ENCODE peak calls at places on chromosomes 3 and 15, in eight cellular contexts. H is adrenal gland; A is endothelial cell of umbilical vein; K is brain microvascular endothelial cell; J is coronary artery; R is CD4-positive, alpha-beta T cell; Z is body of pancreas; D is spleen. W is an unnamed sample.

GRCh38 chr3:97680210-97680609 is 84.3 kb upstream of the ARL6 start:
- DNase-seq in H (no peak), A (no peak), K (no peak), J (no peak), R (no peak), Z (no peak), D (no peak), W (no peak)

GRCh38 chr3:70138606-70139005 is 139.1 kb downstream of the SAMMSON start:
- DNase-seq in H (no peak), A (no peak), K (no peak), J (no peak), R (no peak), Z (no peak), D (no peak), W (no peak)

GRCh38 chr15:100759116-100759515 is 120.5 kb upstream of the ALDH1A3 start:
- DNase-seq in H (no peak), A (peak), K (no peak), J (no peak), R (no peak), Z (no peak), D (no peak), W (no peak)

GRCh38 chr3:41601404-41601987 is 360.4 kb downstream of the ULK4 start:
- DNase-seq in H (no peak), A (no peak), K (peak), J (no peak), R (no peak), Z (no peak), D (no peak), W (no peak)

GRCh38 chr3:136377499-136377898 is 127.4 kb downstream of the PCCB start:
- DNase-seq in H (no peak), A (no peak), K (no peak), J (no peak), R (no peak), Z (no peak), D (no peak), W (no peak)

GRCh38 chr15:40852529-40852928 is 8.7 kb downstream of the SPINT1 start:
- DNase-seq in H (no peak), A (no peak), K (no peak), J (no peak), R (no peak), Z (no peak), D (no peak), W (no peak)

GRCh38 chr3:72549819-72550581 is 298.2 kb downstream of the SHQ1 start:
- DNase-seq in H (no peak), A (no peak), K (no peak), J (no peak), R (no peak), Z (no peak), D (no peak), W (no peak)

GRCh38 chr3:175564335-175564734 is 705.2 kb downstream of the NAALADL2 start:
- DNase-seq in H (no peak), A (no peak), K (no peak), J (no peak), R (no peak), Z (no peak), D (no peak), W (no peak)

GRCh38 chr15:41544650-41545015 is 576 bp upstream of the RPAP1 start:
- DNase-seq in H (peak), A (no peak), K (no peak), J (no peak), R (no peak), Z (peak), D (peak), W (no peak)

GRCh38 chr3:25783661-25784512 is 644 bp upstream of the NGLY1 start:
- DNase-seq in H (peak), A (peak), K (peak), J (peak), R (no peak), Z (peak), D (peak), W (peak)

GRCh38 chr3:180183346-180183745 is 146.6 kb upstream of the PEX5L start:
- DNase-seq in H (no peak), A (no peak), K (no peak), J (no peak), R (no peak), Z (no peak), D (no peak), W (no peak)

GRCh38 chr3:69304396-69304795 is 81.5 kb downstream of the FRMD4B start:
- DNase-seq in H (no peak), A (no peak), K (no peak), J (no peak), R (no peak), Z (no peak), D (no peak), W (no peak)

GRCh38 chr3:113212155-113212844 is 943 bp downstream of the BOC start:
- DNase-seq in H (no peak), A (peak), K (no peak), J (no peak), R (no peak), Z (peak), D (no peak), W (no peak)

GRCh38 chr3:150454085-150454484 is 46.0 kb downstream of the TSC22D2 start:
- DNase-seq in H (no peak), A (no peak), K (no peak), J (no peak), R (no peak), Z (no peak), D (no peak), W (no peak)

GRCh38 chr3:155242342-155242741 is 51.1 kb downstream of the STRIT1 start:
- DNase-seq in H (no peak), A (no peak), K (no peak), J (no peak), R (no peak), Z (no peak), D (no peak), W (no peak)

GRCh38 chr15:100918690-100919480 is at the start of gene LRRK1:
- DNase-seq in H (peak), A (peak), K (peak), J (peak), R (no peak), Z (peak), D (peak), W (peak)

GRCh38 chr15:40902605-40903561 is 8.6 kb downstream of the VPS18 start:
- DNase-seq in H (peak), A (no peak), K (no peak), J (no peak), R (no peak), Z (no peak), D (peak), W (no peak)

GRCh38 chr15:85725019-85725418 is 69.7 kb downstream of the KLHL25 start:
- DNase-seq in H (no peak), A (no peak), K (peak), J (no peak), R (no peak), Z (no peak), D (no peak), W (no peak)

GRCh38 chr15:45729146-45729545 is 94.3 kb downstream of the SQOR start:
- DNase-seq in H (no peak), A (no peak), K (no peak), J (no peak), R (no peak), Z (no peak), D (no peak), W (peak)

GRCh38 chr15:63046927-63047760 is 4.6 kb downstream of the TPM1 start:
- DNase-seq in H (no peak), A (peak), K (no peak), J (no peak), R (no peak), Z (peak), D (no peak), W (no peak)

GRCh38 chr3:139109271-139109670 is 64.6 kb upstream of the PRR23C start:
- DNase-seq in H (no peak), A (no peak), K (no peak), J (peak), R (no peak), Z (no peak), D (no peak), W (no peak)

GRCh38 chr15:71116366-71116765 is 1.1 kb downstream of the THSD4 start:
- DNase-seq in H (no peak), A (no peak), K (peak), J (no peak), R (no peak), Z (no peak), D (no peak), W (peak)

GRCh38 chr15:63593705-63594671 is 3.2 kb upstream of the FBXL22 start:
- DNase-seq in H (no peak), A (no peak), K (no peak), J (no peak), R (no peak), Z (no peak), D (no peak), W (no peak)

GRCh38 chr3:194104041-194104751 is 31.8 kb upstream of the HES1 start:
- DNase-seq in H (no peak), A (no peak), K (no peak), J (no peak), R (no peak), Z (no peak), D (peak), W (no peak)

GRCh38 chr3:182315313-182315712 is 478.0 kb upstream of the ATP11B start:
- DNase-seq in H (no peak), A (no peak), K (no peak), J (no peak), R (no peak), Z (no peak), D (no peak), W (no peak)

GRCh38 chr3:89079944-89080343 is 27.5 kb upstream of the EPHA3 start:
- DNase-seq in H (no peak), A (no peak), K (no peak), J (no peak), R (no peak), Z (no peak), D (no peak), W (no peak)

GRCh38 chr3:72445827-72446405 is 402.3 kb downstream of the SHQ1 start:
- DNase-seq in H (no peak), A (peak), K (no peak), J (no peak), R (no peak), Z (no peak), D (no peak), W (no peak)

GRCh38 chr3:151976211-151977050 is 103.0 kb downstream of the SUCNR1 start:
- DNase-seq in H (no peak), A (peak), K (peak), J (no peak), R (no peak), Z (no peak), D (no peak), W (peak)

GRCh38 chr3:14789221-14789620 is 29.5 kb upstream of the FGD5 start:
- DNase-seq in H (no peak), A (no peak), K (no peak), J (peak), R (no peak), Z (no peak), D (peak), W (no peak)

GRCh38 chr3:63279000-63279366 is 875 bp downstream of the SYNPR start:
- DNase-seq in H (no peak), A (no peak), K (no peak), J (no peak), R (no peak), Z (no peak), D (no peak), W (no peak)

GRCh38 chr15:39860200-39860599 is 59.9 kb downstream of the GPR176 start:
- DNase-seq in H (no peak), A (no peak), K (no peak), J (no peak), R (no peak), Z (no peak), D (no peak), W (no peak)

GRCh38 chr3:102143536-102143935 is 291.3 kb upstream of the ZPLD1 start:
- DNase-seq in H (no peak), A (no peak), K (no peak), J (no peak), R (no peak), Z (no peak), D (no peak), W (no peak)
- H3K27ac ChIP-seq in H (no peak), A (no peak), K (no peak), J (no peak), R (no peak), Z (no peak), D (no peak), W (no peak)

GRCh38 chr15:44298878-44299277 is 10.4 kb downstream of the GOLM2 start:
- DNase-seq in H (no peak), A (no peak), K (no peak), J (no peak), R (no peak), Z (no peak), D (no peak), W (peak)
- TF ChIP-seq CTCF in H (no peak), A (peak), K (peak), J (no peak), R (no peak), Z (no peak), D (peak), W (no peak)

GRCh38 chr15:98650871-98651481 is 2.6 kb downstream of the IGF1R start:
- DNase-seq in H (peak), A (peak), K (no peak), J (no peak), R (peak), Z (peak), D (no peak), W (no peak)
- H3K27ac ChIP-seq in H (peak), A (no peak), K (peak), J (peak), R (peak), Z (peak), D (peak), W (peak)

GRCh38 chr3:37996785-37997301 is 6.3 kb downstream of the VILL start:
- DNase-seq in H (peak), A (peak), K (peak), J (no peak), R (peak), Z (peak), D (peak), W (peak)
- TF ChIP-seq CTCF in H (peak), A (peak), K (peak), J (peak), R (peak), Z (peak), D (peak), W (peak)

DNA sequence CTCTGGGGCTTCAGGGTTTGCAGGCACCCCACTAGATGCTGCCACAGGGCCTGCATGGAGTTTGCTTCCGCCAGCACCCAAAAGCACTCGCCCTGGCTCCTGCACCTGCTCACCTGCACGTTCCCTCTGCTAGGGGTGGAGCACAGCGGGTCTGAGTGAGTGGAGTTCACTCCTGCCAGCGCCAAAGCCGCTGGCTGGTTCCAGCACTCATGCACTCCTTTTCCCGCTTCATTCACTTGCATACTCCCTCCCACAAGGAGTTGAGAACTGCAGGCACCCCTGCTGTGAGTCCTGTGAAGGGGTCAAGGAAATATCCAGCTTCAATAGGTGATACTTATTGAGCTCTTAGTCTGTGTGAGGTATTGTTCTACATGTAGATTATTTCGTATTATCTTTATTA is 537.5 kb downstream of the NR2F2 start:
- DNase-seq in H (no peak), A (no peak), K (no peak), J (no peak), R (no peak), Z (no peak), D (no peak), W (no peak)
- H3K27ac ChIP-seq in H (no peak), A (no peak), K (no peak), J (no peak), R (no peak), Z (no peak), D (no peak), W (no peak)

GRCh38 chr3:170359178-170359704 is 1.7 kb downstream of the SKIL start:
- DNase-seq in H (no peak), A (no peak), K (no peak), J (no peak), R (no peak), Z (no peak), D (no peak), W (no peak)

GRCh38 chr3:170357920-170358854 is 672 bp downstream of the SKIL start:
- DNase-seq in H (peak), A (peak), K (peak), J (peak), R (peak), Z (peak), D (peak), W (peak)

GRCh38 chr3:170355738-170356595 is 1.5 kb upstream of the SKIL start:
- DNase-seq in H (peak), A (peak), K (peak), J (peak), R (no peak), Z (peak), D (peak), W (no peak)

GRCh38 chr3:170356596-170357175 is 829 bp upstream of the SKIL start:
- DNase-seq in H (peak), A (peak), K (peak), J (peak), R (peak), Z (peak), D (peak), W (peak)

GRCh38 chr3:170357176-170357919 is at the start of gene SKIL:
- DNase-seq in H (peak), A (peak), K (peak), J (peak), R (peak), Z (peak), D (peak), W (peak)
- TF ChIP-seq CTCF in H (no peak), A (no peak), K (no peak), J (no peak), R (no peak), Z (peak), D (no peak), W (no peak)

GRCh38 chr3:184236033-184236410 is 6.6 kb downstream of the VWA5B2 start:
- DNase-seq in H (no peak), A (no peak), K (no peak), J (no peak), R (no peak), Z (no peak), D (no peak), W (no peak)

GRCh38 chr3:184234671-184235380 is 5.4 kb downstream of the VWA5B2 start:
- DNase-seq in H (no peak), A (no peak), K (no peak), J (no peak), R (no peak), Z (no peak), D (no peak), W (no peak)

GRCh38 chr3:184233127-184233843 is 3.9 kb downstream of the VWA5B2 start:
- DNase-seq in H (no peak), A (no peak), K (no peak), J (no peak), R (no peak), Z (no peak), D (no peak), W (no peak)

GRCh38 chr3:184235381-184236032 is 6.1 kb downstream of the VWA5B2 start:
- DNase-seq in H (no peak), A (no peak), K (no peak), J (no peak), R (no peak), Z (no peak), D (no peak), W (no peak)

DNA sequence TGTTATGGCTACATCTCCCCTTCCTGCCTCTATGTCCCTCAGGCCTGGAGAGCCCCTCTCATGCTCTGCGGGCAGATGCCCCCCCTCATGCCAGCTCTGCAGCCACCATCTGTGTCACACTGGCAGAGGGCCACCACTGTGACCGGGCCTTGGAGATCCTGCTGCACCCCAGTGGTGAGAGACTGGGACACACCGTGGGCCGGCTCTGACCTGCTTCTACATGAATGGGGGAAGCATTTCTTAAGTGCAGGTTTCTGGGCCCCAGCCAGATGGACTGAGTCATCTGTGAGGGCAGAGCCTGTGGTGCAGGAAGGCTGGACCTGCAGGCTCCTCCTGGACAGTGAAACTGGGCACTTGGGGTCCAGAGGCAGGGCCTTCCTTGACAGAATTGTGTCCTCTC is 4.8 kb downstream of the VWA5B2 start:
- DNase-seq in H (peak), A (peak), K (peak), J (no peak), R (no peak), Z (peak), D (no peak), W (peak)
- H3K27ac ChIP-seq in H (no peak), A (no peak), K (no peak), J (no peak), R (no peak), Z (no peak), D (no peak), W (peak)

GRCh38 chr3:48919215-48920138 is 835 bp downstream of the ARIH2 start:
- DNase-seq in H (peak), A (peak), K (peak), J (no peak), R (peak), Z (peak), D (peak), W (peak)

GRCh38 chr3:48915296-48915695 is 3.3 kb upstream of the ARIH2 start:
- DNase-seq in H (no peak), A (no peak), K (no peak), J (no peak), R (no peak), Z (no peak), D (no peak), W (no peak)

DNA sequence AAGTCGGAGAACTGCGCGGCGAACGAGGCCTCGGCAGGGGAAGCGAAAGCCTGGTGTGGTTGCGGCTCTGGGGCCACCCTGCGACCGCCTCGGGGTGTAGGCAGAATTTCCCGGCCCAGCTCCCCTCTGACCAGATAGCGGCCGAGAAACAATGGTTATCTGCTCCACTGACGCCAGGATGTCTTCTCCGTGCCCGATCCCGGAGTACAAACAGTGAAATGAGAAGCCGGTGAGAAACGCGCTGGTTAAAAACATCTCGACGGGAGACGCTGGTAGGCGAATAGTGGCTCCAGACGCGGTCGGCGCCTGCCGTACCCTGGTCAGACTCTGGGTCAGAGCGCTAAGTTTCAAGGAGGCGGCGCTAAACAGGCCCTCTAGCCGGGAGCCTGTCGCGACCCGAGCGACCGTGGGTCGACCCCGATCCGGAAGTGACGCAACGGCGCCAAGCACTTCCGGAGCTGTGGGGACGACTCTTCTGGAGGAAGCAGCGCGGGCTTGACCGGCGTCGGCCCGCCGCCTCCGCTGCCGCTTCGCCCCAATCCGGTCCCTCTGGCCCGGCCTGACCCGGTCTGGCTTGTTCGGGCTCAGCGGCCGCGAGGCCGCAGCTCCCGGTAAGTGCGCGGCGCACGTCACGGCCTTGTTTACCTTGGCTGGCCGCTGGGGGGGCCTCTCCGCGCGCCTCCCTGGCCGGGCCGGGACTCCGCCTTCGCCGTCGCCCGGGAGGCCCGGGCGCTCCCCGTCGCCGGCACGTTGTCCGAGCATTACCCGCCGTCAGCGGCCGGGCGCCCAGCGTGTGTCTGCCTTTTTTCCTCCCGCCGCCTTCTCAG is at the start of gene ARIH2:
- DNase-seq in H (peak), A (peak), K (peak), J (peak), R (peak), Z (peak), D (peak), W (peak)
- TF ChIP-seq CTCF in H (no peak), A (no peak), K (no peak), J (no peak), R (no peak), Z (peak), D (peak), W (peak)

DNA sequence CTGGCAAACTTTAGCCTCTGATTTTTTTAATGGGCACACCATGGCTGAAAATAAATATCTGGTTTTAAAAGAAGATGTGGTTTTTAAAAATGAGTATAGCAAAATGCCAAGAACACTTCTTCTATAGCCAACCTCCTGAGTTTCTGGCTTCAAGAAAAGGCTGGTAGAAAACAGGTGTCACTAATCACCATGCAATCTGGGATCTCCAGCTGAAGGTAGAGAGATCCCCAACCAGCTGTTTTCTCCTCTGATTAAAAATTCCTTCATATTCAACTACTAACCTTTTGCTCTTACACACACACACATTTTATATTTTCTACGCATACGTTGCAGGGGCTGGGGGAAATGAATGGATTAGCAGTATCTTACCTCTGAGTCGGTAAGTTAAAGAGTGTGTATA is 279.6 kb upstream of the ROBO2 start:
- DNase-seq in H (no peak), A (no peak), K (no peak), J (no peak), R (no peak), Z (no peak), D (no peak), W (no peak)
- H3K27ac ChIP-seq in H (no peak), A (no peak), K (no peak), J (no peak), R (no peak), Z (no peak), D (no peak), W (no peak)

GRCh38 chr3:119492128-119492527 is 6.2 kb upstream of the TIMMDC1 start:
- DNase-seq in H (no peak), A (no peak), K (no peak), J (no peak), R (no peak), Z (no peak), D (no peak), W (no peak)
- TF ChIP-seq CTCF in H (no peak), A (no peak), K (no peak), J (no peak), R (no peak), Z (no peak), D (no peak), W (no peak)